ENCODE peak calls at places on chromosomes 5 and 9, in ten cellular contexts. D, U, R, H, I, P, A, S, V and M are unnamed samples. For H3K36me3, the result is how much of the 10 kb centered on the place peaks cover.

GRCh38 chr5:96080557-96080956 is 118.9 kb upstream of the ELL2 start:
- DNase-seq in D (no peak), U (no peak), R (no peak), H (no peak), I (no peak), P (no peak), A (no peak), S (no peak), V (no peak), M (no peak)

GRCh38 chr9:130561056-130561455 is 18.3 kb upstream of the FUBP3 start:
- DNase-seq in D (no peak), U (no peak), R (no peak), H (no peak), I (no peak), P (no peak), A (no peak), S (no peak), V (no peak), M (no peak)

GRCh38 chr9:109117856-109118801 is 1.6 kb downstream of the TMEM245 start:
- DNase-seq in D (no peak), U (no peak), R (no peak), H (no peak), I (peak), P (peak), A (peak), S (no peak), V (peak), M (no peak)

GRCh38 chr5:134874831-134875655 is 872 bp downstream of the TXNDC15 start:
- DNase-seq in D (no peak), U (peak), R (peak), H (peak), I (peak), P (peak), A (peak), S (peak), V (peak), M (no peak)

GRCh38 chr5:103224118-103224893 is 34.3 kb upstream of the MACIR start:
- DNase-seq in D (peak), U (no peak), R (peak), H (no peak), I (peak), P (no peak), A (peak), S (peak), V (peak), M (peak)

GRCh38 chr9:17484906-17485305 is 94.0 kb upstream of the SH3GL2 start:
- DNase-seq in D (no peak), U (no peak), R (no peak), H (no peak), I (no peak), P (no peak), A (no peak), S (no peak), V (no peak), M (no peak)

GRCh38 chr5:54073735-54074134 is 236.6 kb downstream of the ARL15 start:
- DNase-seq in D (no peak), U (no peak), R (no peak), H (no peak), I (no peak), P (no peak), A (no peak), S (no peak), V (no peak), M (no peak)

GRCh38 chr5:154401355-154401754 is 44.4 kb upstream of the SAP30L start:
- DNase-seq in D (no peak), U (no peak), R (no peak), H (no peak), I (no peak), P (no peak), A (no peak), S (no peak), V (no peak), M (no peak)

GRCh38 chr5:152378730-152379129 is 26.3 kb downstream of the NMUR2 start:
- DNase-seq in D (no peak), U (no peak), R (no peak), H (no peak), I (no peak), P (no peak), A (no peak), S (no peak), V (no peak), M (no peak)

GRCh38 chr9:94639045-94639995 is at the start of gene FBP1:
- DNase-seq in D (peak), U (peak), R (peak), H (no peak), I (no peak), P (peak), A (no peak), S (no peak), V (no peak), M (no peak)

GRCh38 chr9:93303258-93303771 is 119.4 kb downstream of the WNK2 start:
- DNase-seq in D (no peak), U (no peak), R (no peak), H (no peak), I (no peak), P (no peak), A (no peak), S (no peak), V (no peak), M (no peak)

GRCh38 chr9:137694962-137695875 is 76.4 kb downstream of the EHMT1 start:
- DNase-seq in D (no peak), U (peak), R (no peak), H (no peak), I (peak), P (no peak), A (no peak), S (no peak), V (no peak), M (peak)

GRCh38 chr9:128068656-128069221 is 707 bp downstream of the SLC25A25 start:
- DNase-seq in D (no peak), U (no peak), R (no peak), H (no peak), I (no peak), P (no peak), A (peak), S (no peak), V (peak), M (no peak)

GRCh38 chr9:105157178-105157583 is 87.3 kb upstream of the SLC44A1 start:
- DNase-seq in D (peak), U (peak), R (peak), H (peak), I (peak), P (no peak), A (peak), S (no peak), V (peak), M (no peak)

GRCh38 chr9:12162101-12162500 is 531.1 kb upstream of the TYRP1 start:
- DNase-seq in D (no peak), U (no peak), R (no peak), H (no peak), I (no peak), P (no peak), A (no peak), S (no peak), V (no peak), M (no peak)

GRCh38 chr5:25562656-25563055 is 917.9 kb upstream of the CDH10 start:
- DNase-seq in D (no peak), U (no peak), R (no peak), H (no peak), I (no peak), P (no peak), A (no peak), S (no peak), V (no peak), M (no peak)

GRCh38 chr5:173963107-173963506 is 25.9 kb upstream of the C5orf47 start:
- DNase-seq in D (no peak), U (no peak), R (no peak), H (no peak), I (no peak), P (no peak), A (peak), S (peak), V (no peak), M (no peak)

GRCh38 chr5:110347781-110348180 is 378.7 kb downstream of the TMEM232 start:
- DNase-seq in D (no peak), U (no peak), R (no peak), H (no peak), I (no peak), P (no peak), A (no peak), S (no peak), V (no peak), M (no peak)

GRCh38 chr5:108858959-108859358 is 111.3 kb downstream of the FER start:
- DNase-seq in D (no peak), U (no peak), R (peak), H (no peak), I (no peak), P (no peak), A (peak), S (no peak), V (no peak), M (no peak)

GRCh38 chr5:93236807-93237421 is 344.1 kb downstream of the NR2F1-AS1 start:
- DNase-seq in D (no peak), U (no peak), R (no peak), H (no peak), I (no peak), P (no peak), A (no peak), S (no peak), V (no peak), M (no peak)

GRCh38 chr5:138737494-138738265 is 15.5 kb upstream of the CTNNA1 start:
- DNase-seq in D (no peak), U (no peak), R (no peak), H (no peak), I (no peak), P (no peak), A (no peak), S (no peak), V (no peak), M (no peak)

GRCh38 chr5:171453988-171454387 is 34.5 kb downstream of the FGF18 start:
- DNase-seq in D (no peak), U (no peak), R (no peak), H (no peak), I (no peak), P (no peak), A (no peak), S (no peak), V (no peak), M (no peak)

GRCh38 chr9:88060746-88061145 is 77.5 kb downstream of the SPATA31C2 start:
- DNase-seq in D (no peak), U (no peak), R (no peak), H (no peak), I (no peak), P (no peak), A (no peak), S (no peak), V (no peak), M (no peak)

GRCh38 chr5:88190106-88190834 is 78.4 kb downstream of the TMEM161B start:
- DNase-seq in D (no peak), U (no peak), R (no peak), H (no peak), I (no peak), P (no peak), A (no peak), S (no peak), V (no peak), M (no peak)

GRCh38 chr5:59348189-59348588 is 545.3 kb downstream of the PDE4D start:
- DNase-seq in D (no peak), U (no peak), R (no peak), H (no peak), I (no peak), P (no peak), A (no peak), S (no peak), V (no peak), M (no peak)

DNA sequence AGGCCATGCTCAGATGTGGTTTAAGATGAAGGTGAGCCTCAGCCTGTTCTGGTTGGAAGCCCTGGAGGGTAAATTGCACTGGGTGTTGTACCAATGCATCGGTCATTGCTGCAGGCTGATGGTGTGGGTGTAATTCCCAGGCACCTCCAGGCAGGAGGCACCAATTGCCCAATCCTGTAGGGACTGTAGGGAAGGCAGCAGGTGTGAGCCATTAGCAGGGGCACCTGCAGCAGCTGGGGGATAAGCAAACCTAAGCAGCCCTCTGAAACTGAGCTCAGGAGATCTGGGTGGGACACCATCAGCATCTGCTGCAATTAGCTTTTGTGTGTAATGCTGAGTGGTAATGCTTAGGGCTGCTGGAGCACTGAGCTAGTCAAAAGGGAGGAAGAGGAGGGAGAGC is 190.1 kb upstream of the TBC1D2 start:
- DNase-seq in D (no peak), U (no peak), R (no peak), H (no peak), I (no peak), P (no peak), A (no peak), S (no peak), V (no peak), M (no peak)
- H3K4me3 ChIP-seq in D (no peak), U (no peak), R (no peak), H (no peak), I (no peak), P (no peak), A (no peak), S (no peak), V (no peak), M (no peak)

GRCh38 chr9:113397077-113397696 is 3.9 kb downstream of the ALAD start:
- DNase-seq in D (no peak), U (no peak), R (no peak), H (no peak), I (no peak), P (no peak), A (no peak), S (no peak), V (no peak), M (no peak)

GRCh38 chr9:113403651-113404050 is 2.6 kb upstream of the ALAD start:
- DNase-seq in D (no peak), U (no peak), R (no peak), H (no peak), I (no peak), P (no peak), A (peak), S (no peak), V (no peak), M (no peak)

GRCh38 chr9:113398796-113399195 is 2.3 kb downstream of the ALAD start:
- DNase-seq in D (no peak), U (no peak), R (no peak), H (no peak), I (no peak), P (no peak), A (no peak), S (no peak), V (no peak), M (no peak)

GRCh38 chr9:113399646-113400200 is 1.4 kb downstream of the ALAD start:
- DNase-seq in D (no peak), U (no peak), R (no peak), H (no peak), I (no peak), P (no peak), A (no peak), S (no peak), V (no peak), M (no peak)

DNA sequence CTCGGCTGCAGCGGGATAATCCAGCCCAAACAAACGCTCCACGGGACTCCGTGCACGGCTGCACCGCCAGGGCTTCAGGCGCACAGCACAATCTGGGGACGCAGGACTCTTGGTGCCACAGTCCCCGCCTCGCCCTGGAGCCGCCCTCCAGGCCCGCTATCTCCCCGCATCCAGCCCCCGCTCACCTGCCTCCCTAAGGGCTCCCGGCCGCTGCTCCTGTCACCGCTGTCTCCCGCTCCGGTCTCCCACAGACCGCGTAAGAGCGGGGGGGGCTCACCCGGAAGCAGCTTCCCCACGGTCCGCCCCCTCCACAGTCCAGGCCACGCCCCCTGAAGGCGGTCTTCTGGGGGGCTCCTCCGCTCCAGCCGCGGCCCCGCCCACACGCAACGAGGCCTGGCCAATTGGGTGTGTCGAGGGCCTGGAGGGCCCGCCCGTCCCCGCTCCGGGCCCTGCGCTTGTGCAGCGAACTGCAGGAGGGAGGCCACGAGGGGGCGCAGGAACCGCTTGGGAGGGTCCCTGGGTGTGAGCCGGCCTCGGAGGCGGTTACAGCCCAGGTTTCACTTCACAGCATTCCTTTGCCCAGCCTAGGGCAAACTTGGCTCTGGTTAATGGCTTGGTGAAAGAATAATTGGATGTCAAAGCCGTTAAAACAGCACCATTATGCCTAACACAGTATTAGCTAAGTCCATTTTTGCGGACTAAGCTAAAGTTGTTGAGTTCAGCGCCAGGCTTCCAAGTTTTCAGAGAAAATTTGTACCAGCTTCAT is at the start of gene ALAD:
- DNase-seq in D (peak), U (peak), R (peak), H (peak), I (peak), P (peak), A (peak), S (peak), V (peak), M (peak)
- H3K36me3 ChIP-seq in D (under half), U (under half), R (under half), H (under half), I (under half), P (under half), A (under half), S (under half), V (under half), M (under half)

DNA sequence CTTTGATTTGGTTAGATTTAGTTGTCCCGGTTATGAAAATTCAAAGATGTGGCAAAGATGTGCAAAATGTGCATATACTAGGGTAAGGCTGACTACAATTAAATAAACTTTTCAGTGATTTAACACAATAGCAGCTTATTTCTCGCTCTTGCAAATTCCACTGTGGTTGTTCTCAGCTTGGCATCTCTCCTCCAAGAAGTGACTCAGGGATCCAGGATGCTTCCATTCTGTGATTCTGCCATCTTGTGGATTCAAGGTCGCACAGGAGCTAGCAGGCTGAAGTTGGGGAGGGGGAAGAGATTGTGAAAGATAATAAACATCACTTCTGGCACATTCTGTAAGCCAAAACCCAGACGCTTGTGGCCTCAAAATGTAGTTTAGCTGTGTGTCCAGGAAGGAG is 60.1 kb upstream of the TGFBR1 start:
- DNase-seq in D (no peak), U (no peak), R (no peak), H (no peak), I (no peak), P (no peak), A (no peak), S (no peak), V (no peak), M (no peak)
- H3K4me3 ChIP-seq in D (no peak), U (no peak), R (no peak), H (no peak), I (no peak), P (no peak), A (no peak), S (no peak), V (no peak), M (no peak)

DNA sequence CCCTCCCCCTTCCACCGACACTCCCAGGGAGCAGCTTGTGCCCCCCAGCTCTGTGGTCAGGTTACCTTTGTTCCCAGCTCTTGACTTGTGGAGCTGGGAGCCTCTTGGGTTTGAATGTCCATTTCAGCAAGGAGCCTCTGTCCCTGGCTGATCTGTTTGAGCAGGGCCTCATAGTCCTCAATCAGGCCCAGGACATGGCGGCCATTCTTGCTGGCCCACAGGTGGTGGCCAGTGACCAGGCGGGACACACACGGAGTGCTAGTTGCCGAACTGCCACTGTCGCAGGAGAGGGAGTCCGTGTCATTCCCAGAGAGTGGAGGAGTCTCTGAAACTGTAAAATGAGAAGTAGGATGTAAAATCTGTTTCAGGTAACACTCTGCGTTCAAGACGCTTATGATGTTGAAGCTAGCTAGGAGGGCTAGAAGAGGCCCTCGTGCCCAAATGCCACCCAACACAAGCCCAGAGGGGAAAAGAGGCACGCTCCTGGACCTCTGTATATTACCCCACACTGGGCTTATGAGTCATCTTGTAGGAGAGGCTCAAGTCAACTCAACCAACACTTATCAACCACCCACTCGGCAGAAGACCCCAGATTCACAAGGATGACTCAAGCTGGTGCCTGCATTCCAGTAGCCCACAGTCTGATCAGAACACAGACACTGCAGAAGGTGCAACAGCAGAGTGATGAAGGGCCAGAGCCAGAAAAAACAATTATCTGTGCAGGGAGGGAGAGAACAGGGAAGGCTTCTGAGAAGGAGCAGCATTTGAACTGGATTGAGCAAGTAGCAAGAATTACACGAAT is 177.0 kb downstream of the CDK5RAP2 start:
- DNase-seq in D (no peak), U (no peak), R (no peak), H (no peak), I (no peak), P (no peak), A (peak), S (peak), V (no peak), M (no peak)
- H3K36me3 ChIP-seq in D (under half), U (under half), R (under half), H (under half), I (half or more), P (half or more), A (half or more), S (under half), V (half or more), M (under half)

DNA sequence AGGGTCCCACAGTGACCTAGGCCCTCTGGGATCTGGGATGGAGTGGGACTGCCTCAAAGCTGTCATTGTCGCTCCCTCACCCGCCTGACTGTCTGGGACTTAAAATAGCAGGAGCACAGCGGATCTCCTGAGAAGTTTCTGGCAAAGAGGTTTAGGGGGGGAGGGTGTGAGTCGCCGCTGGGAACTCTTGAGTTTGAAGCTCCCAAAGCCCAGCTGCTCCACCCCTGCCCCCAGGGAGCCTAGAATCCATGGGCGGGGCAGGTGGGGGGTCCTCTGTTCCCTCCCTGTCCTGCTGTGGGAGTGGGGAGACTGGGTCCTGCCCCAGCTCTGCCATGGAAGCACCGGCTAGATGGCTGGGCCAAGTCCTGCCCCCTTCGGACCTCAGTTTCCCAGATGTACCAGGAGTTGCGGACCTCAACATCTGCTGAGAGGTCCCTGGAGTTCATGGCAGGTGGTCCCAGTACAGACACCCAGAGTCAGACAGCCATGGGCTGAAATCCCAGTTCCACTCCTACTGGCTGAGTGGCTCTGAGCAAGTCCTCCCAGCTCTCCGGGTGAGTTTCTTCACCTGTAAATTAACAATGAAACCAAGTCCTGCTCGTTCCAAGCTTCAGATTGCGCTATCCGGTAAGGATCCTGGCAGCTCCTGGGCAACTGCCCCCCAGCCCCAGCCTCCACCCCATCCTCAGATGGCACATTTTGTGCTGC is 985 bp upstream of the WDR38 start:
- DNase-seq in D (peak), U (no peak), R (no peak), H (no peak), I (no peak), P (no peak), A (no peak), S (no peak), V (no peak), M (no peak)
- H3K4me3 ChIP-seq in D (no peak), U (no peak), R (no peak), H (no peak), I (peak), P (peak), A (peak), S (peak), V (peak), M (no peak)